ENCODE peak calls at places on chromosomes 12 and 14, in eight cellular contexts. D is mesendoderm, G is A549, U is GM23248, X is psoas muscle, H is pancreas, E is HAP-1, R is mesenchymal stem cell. W is an unnamed sample.
A peak's percentile ranks its signal among the peaks of the same experiment; 100 is the strongest.

GRCh38 chr14:106209745-106210144 is 683.4 kb downstream of the TMEM121 start:
- DNase-seq in D (no peak), G (no peak), U (no peak), X (no peak), H (no peak), E (no peak), R (no peak), W (no peak)

GRCh38 chr14:59358105-59358504 is 107.1 kb downstream of the GPR135 start:
- DNase-seq in D (peak; percentile 91), G (peak; percentile 18), U (peak; percentile 80), X (peak; percentile 63), H (no peak), E (peak; percentile 57), R (no peak), W (peak; percentile 18)

GRCh38 chr12:113332688-113333087 is 2.2 kb downstream of the SLC8B1 start:
- DNase-seq in D (no peak), G (no peak), U (no peak), X (no peak), H (no peak), E (no peak), R (no peak), W (no peak)

GRCh38 chr14:73712540-73713141 is 1.5 kb downstream of the PNMA1 start:
- DNase-seq in D (peak; percentile 37), G (no peak), U (peak; percentile 51), X (no peak), H (no peak), E (no peak), R (no peak), W (no peak)

GRCh38 chr12:11941601-11942360 is 129.0 kb upstream of the BCL2L14 start:
- DNase-seq in D (no peak), G (no peak), U (peak; percentile 95), X (no peak), H (no peak), E (no peak), R (no peak), W (no peak)

GRCh38 chr14:73762375-73762822 is 48.2 kb upstream of the PNMA1 start:
- DNase-seq in D (no peak), G (no peak), U (no peak), X (no peak), H (no peak), E (no peak), R (peak; percentile 44), W (no peak)

GRCh38 chr14:68349900-68350323 is 443.0 kb downstream of the ZFP36L1 start:
- DNase-seq in D (no peak), G (no peak), U (no peak), X (no peak), H (no peak), E (no peak), R (peak; percentile 93), W (no peak)

GRCh38 chr14:73422515-73422914 is 35.8 kb downstream of the NUMB start:
- DNase-seq in D (peak; percentile 87), G (no peak), U (no peak), X (no peak), H (no peak), E (no peak), R (peak; percentile 35), W (no peak)

GRCh38 chr12:24649634-24650033 is 299.3 kb downstream of the BCAT1 start:
- DNase-seq in D (no peak), G (no peak), U (no peak), X (no peak), H (no peak), E (no peak), R (no peak), W (no peak)

GRCh38 chr12:75329918-75330826 is at the start of gene CAPS2:
- DNase-seq in D (peak; percentile 88), G (peak; percentile 74), U (peak; percentile 93), X (peak; percentile 87), H (peak; percentile 92), E (peak; percentile 66), R (peak; percentile 94), W (no peak)

GRCh38 chr14:99658218-99658617 is 13.3 kb downstream of the HHIPL1 start:
- DNase-seq in D (no peak), G (no peak), U (no peak), X (no peak), H (peak; percentile 3), E (no peak), R (no peak), W (no peak)

GRCh38 chr14:97218713-97219355 is 421.7 kb downstream of the VRK1 start:
- DNase-seq in D (peak; percentile 78), G (no peak), U (peak; percentile 12), X (no peak), H (peak; percentile 51), E (no peak), R (no peak), W (no peak)

GRCh38 chr12:116924558-116925453 is 14.1 kb downstream of the FBXW8 start:
- DNase-seq in D (peak; percentile 82), G (no peak), U (peak; percentile 89), X (no peak), H (no peak), E (no peak), R (peak; percentile 68), W (no peak)

GRCh38 chr12:107229827-107230226 is 136.5 kb upstream of the CRY1 start:
- DNase-seq in D (no peak), G (no peak), U (no peak), X (no peak), H (no peak), E (no peak), R (no peak), W (no peak)

GRCh38 chr14:24310666-24311604 is at the start of gene LTB4R:
- DNase-seq in D (no peak), G (no peak), U (peak; percentile 93), X (peak; percentile 89), H (peak; percentile 94), E (no peak), R (no peak), W (no peak)

GRCh38 chr14:101444116-101444515 is 117.2 kb upstream of the DIO3 start:
- DNase-seq in D (no peak), G (peak; percentile 54), U (peak; percentile 72), X (no peak), H (no peak), E (no peak), R (no peak), W (no peak)

GRCh38 chr14:105020815-105021655 is at the start of gene CDCA4:
- DNase-seq in D (peak; percentile 98), G (peak; percentile 97), U (peak; percentile 99), X (peak; percentile 98), H (peak; percentile 98), E (peak; percentile 88), R (peak; percentile 96), W (peak; percentile 76)
- H3K4me1 ChIP-seq in D (peaks cover 12% of the 10 kb centered on the region), G (peaks cover 75% of the 10 kb centered on the region), U (peaks cover 41% of the 10 kb centered on the region), X (peaks cover 8% of the 10 kb centered on the region), H (peaks cover 14% of the 10 kb centered on the region), E (peaks cover 19% of the 10 kb centered on the region), R (peaks cover 25% of the 10 kb centered on the region), W (no peaks in the 10 kb centered on the region)

GRCh38 chr12:104048162-104048561 is 1.8 kb downstream of the GLT8D2 start:
- DNase-seq in D (no peak), G (no peak), U (no peak), X (no peak), H (no peak), E (no peak), R (no peak), W (no peak)

GRCh38 chr12:104049278-104050257 is at the start of gene GLT8D2:
- DNase-seq in D (peak; percentile 60), G (no peak), U (peak; percentile 94), X (peak; percentile 76), H (peak; percentile 52), E (peak; percentile 41), R (peak; percentile 86), W (no peak)

GRCh38 chr12:104046306-104046705 is 3.7 kb downstream of the GLT8D2 start:
- DNase-seq in D (no peak), G (no peak), U (no peak), X (no peak), H (no peak), E (no peak), R (no peak), W (no peak)

GRCh38 chr12:104054681-104055346 is 4.8 kb upstream of the GLT8D2 start:
- DNase-seq in D (peak; percentile 9), G (no peak), U (no peak), X (no peak), H (no peak), E (no peak), R (no peak), W (no peak)

DNA sequence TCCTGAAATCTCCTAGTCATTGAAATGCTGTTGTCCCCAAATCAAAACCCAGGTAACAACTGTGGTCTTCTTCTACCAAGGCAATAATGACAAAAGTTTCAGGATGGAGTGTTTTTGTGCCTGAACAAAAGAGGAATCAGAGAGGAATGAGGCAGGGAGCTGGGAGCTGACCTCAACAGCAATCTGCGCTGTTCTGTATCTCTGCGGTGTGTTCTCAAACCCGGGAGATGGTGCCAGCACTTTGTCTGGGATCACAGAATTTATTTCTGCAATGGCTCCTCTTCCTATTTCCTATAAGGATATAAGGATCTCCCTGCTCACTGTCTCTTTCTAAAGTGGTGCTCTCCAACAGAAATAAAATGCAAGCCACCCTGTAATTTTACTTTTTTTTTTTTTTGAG is 449 bp upstream of the GLT8D2 start:
- DNase-seq in D (no peak), G (no peak), U (peak; percentile 57), X (no peak), H (no peak), E (no peak), R (no peak), W (no peak)
- H3K4me1 ChIP-seq in D (peaks cover 3% of the 10 kb centered on the region), G (peaks cover 10% of the 10 kb centered on the region), U (peaks cover 28% of the 10 kb centered on the region), X (peaks cover 10% of the 10 kb centered on the region), H (peaks cover 2% of the 10 kb centered on the region), E (peaks cover 10% of the 10 kb centered on the region), R (no peaks in the 10 kb centered on the region), W (no peaks in the 10 kb centered on the region)

GRCh38 chr12:122106891-122107660 is 28.5 kb downstream of the MLXIP start:
- DNase-seq in D (no peak), G (no peak), U (peak; percentile 86), X (no peak), H (peak; percentile 65), E (no peak), R (peak; percentile 66), W (no peak)

GRCh38 chr12:122116707-122117535 is 38.4 kb downstream of the MLXIP start:
- DNase-seq in D (no peak), G (no peak), U (no peak), X (no peak), H (peak; percentile 85), E (no peak), R (no peak), W (no peak)

DNA sequence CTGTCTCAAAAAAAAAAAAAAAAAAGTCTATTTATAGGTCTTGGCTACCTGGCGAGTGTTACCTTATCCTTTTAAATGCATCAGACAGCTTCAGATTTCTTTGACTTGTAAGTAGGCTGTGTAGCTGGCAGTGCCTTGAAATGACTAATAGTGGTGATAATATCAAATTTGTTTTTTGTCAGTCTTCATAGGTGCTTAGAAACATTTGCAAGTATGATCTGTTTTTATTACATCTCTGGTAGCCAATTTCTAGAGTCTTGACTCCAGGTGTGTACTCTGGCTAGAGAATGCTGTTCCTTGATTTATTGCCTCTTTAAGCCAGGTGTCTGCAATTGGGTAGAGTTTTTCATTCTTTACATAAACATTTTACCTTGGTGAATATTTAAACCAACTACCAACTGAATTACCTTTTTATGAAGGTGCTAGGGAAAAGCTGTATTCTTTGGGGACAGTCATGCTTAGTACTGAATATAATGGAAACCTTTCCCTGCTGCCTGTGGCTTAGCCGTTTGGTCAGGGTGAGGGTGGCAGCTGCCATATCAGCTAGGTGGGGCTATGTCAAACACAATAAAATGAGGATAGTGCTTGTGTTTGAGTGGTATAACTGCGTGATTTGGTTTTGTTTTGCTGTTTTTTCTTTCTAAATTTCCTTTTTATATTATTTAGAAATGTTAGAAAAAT is 32.7 kb downstream of the MLXIP start:
- DNase-seq in D (no peak), G (no peak), U (peak; percentile 44), X (no peak), H (peak; percentile 4), E (no peak), R (no peak), W (no peak)
- H3K4me1 ChIP-seq in D (no peaks in the 10 kb centered on the region), G (peaks cover 67% of the 10 kb centered on the region), U (peaks cover 32% of the 10 kb centered on the region), X (peaks cover 64% of the 10 kb centered on the region), H (peaks cover 67% of the 10 kb centered on the region), E (peaks cover 5% of the 10 kb centered on the region), R (peaks cover 18% of the 10 kb centered on the region), W (no peaks in the 10 kb centered on the region)

GRCh38 chr14:75278422-75279152 is at the start of gene FOS:
- DNase-seq in D (peak; percentile 98), G (peak; percentile 98), U (peak; percentile 95), X (peak; percentile 95), H (peak; percentile 96), E (peak; percentile 84), R (peak; percentile 98), W (no peak)
- H3K4me1 ChIP-seq in D (peaks cover 16% of the 10 kb centered on the region), G (peaks cover 28% of the 10 kb centered on the region), U (peaks cover 10% of the 10 kb centered on the region), X (peaks cover 30% of the 10 kb centered on the region), H (peaks cover 33% of the 10 kb centered on the region), E (peaks cover 16% of the 10 kb centered on the region), R (peaks cover 18% of the 10 kb centered on the region), W (peaks cover 2% of the 10 kb centered on the region)